ENCODE peak calls at places on chromosomes 7 and 10, in four cellular contexts. N is right lobe of liver; U is activated naive CD4-positive, alpha-beta T cell; B is activated T-helper 1 cell treated with anti-CD3 and anti-CD28 coated beads, Interleukin-12 subunit alpha, Interleukin-12 subunit beta, Interleukin-2, Interleukin-4 antibody, amounts not matched to agents 30 ng/mL and 10 ng/mL and 1 ng/mL, durations not matched to agents 14 hours and 24 hours and 36 hours. X is an unnamed sample.

GRCh38 chr7:11760372-11760771 is 71.6 kb downstream of the THSD7A start:
- DNase-seq in N (no peak), U (no peak), B (no peak), X (no peak)

GRCh38 chr7:21938463-21938862 is 7.2 kb downstream of the CDCA7L start:
- DNase-seq in N (no peak), U (no peak), B (no peak), X (no peak)

GRCh38 chr7:10860516-10860915 is 113.2 kb upstream of the PHF14 start:
- DNase-seq in N (no peak), U (no peak), B (no peak), X (no peak)

GRCh38 chr7:37354661-37355131 is 94.0 kb downstream of the ELMO1 start:
- DNase-seq in N (peak), U (peak), B (peak), X (peak)

GRCh38 chr7:82886324-82886723 is 276.4 kb downstream of the PCLO start:
- DNase-seq in N (no peak), U (no peak), B (no peak), X (no peak)

GRCh38 chr7:56537952-56538351 is 421.7 kb upstream of the NUPR2 start:
- DNase-seq in N (no peak), U (no peak), B (no peak), X (no peak)

GRCh38 chr7:128161466-128162125 is 79.5 kb upstream of the LEP start:
- DNase-seq in N (no peak), U (no peak), B (no peak), X (no peak)

GRCh38 chr7:130903358-130903974 is 169.5 kb upstream of the KLF14 start:
- DNase-seq in N (no peak), U (no peak), B (no peak), X (no peak)

GRCh38 chr7:111274882-111275281 is 184.0 kb downstream of the LRRN3 start:
- DNase-seq in N (no peak), U (no peak), B (no peak), X (no peak)

GRCh38 chr10:80187465-80188409 is 17.6 kb downstream of the ANXA11 start:
- DNase-seq in N (no peak), U (peak), B (peak), X (peak)

GRCh38 chr7:87339373-87339897 is 6.0 kb upstream of the CROT start:
- DNase-seq in N (no peak), U (no peak), B (no peak), X (no peak)

GRCh38 chr7:3955751-3956696 is 655.0 kb downstream of the SDK1 start:
- DNase-seq in N (no peak), U (no peak), B (no peak), X (no peak)

GRCh38 chr7:90453259-90453891 is 16.1 kb upstream of the PTTG1IP2 start:
- DNase-seq in N (no peak), U (no peak), B (no peak), X (no peak)